ENCODE peak calls at places on chromosomes 2 and 18, in seven cellular contexts. H is H9; D is CD8-positive, alpha-beta T cell; O is foreskin fibroblast; A is BE2C; N is tibial artery; Z is tibial nerve. K is an unnamed sample.

GRCh38 chr2:120528693-120529076 is 182.7 kb downstream of the INHBB start:
- DNase-seq in H (no peak), D (no peak), O (no peak), A (no peak), N (no peak), Z (no peak), K (no peak)

GRCh38 chr18:812673-813404 is 797 bp upstream of the YES1 start:
- DNase-seq in H (peak), D (peak), O (peak), A (no peak), N (peak), Z (peak), K (peak)

GRCh38 chr2:166900700-166901099 is 12.4 kb downstream of the XIRP2 start:
- DNase-seq in H (peak), D (no peak), O (peak), A (no peak), N (no peak), Z (no peak), K (no peak)

GRCh38 chr18:70491734-70492348 is 203.0 kb downstream of the SOCS6 start:
- DNase-seq in H (peak), D (peak), O (peak), A (peak), N (peak), Z (peak), K (peak)

GRCh38 chr2:187875836-187876235 is 321.6 kb upstream of the TFPI start:
- DNase-seq in H (no peak), D (no peak), O (no peak), A (no peak), N (no peak), Z (no peak), K (no peak)

GRCh38 chr2:240645346-240646060 is 20.2 kb downstream of the GPR35 start:
- DNase-seq in H (peak), D (no peak), O (no peak), A (no peak), N (no peak), Z (no peak), K (no peak)

GRCh38 chr18:74197705-74198341 is 49.5 kb downstream of the TIMM21 start:
- DNase-seq in H (no peak), D (no peak), O (no peak), A (no peak), N (no peak), Z (no peak), K (no peak)

GRCh38 chr2:99346218-99346617 is 9.0 kb downstream of the EIF5B start:
- DNase-seq in H (no peak), D (no peak), O (no peak), A (no peak), N (no peak), Z (no peak), K (no peak)

GRCh38 chr2:98032086-98032485 is 36.3 kb upstream of the TMEM131 start:
- DNase-seq in H (no peak), D (no peak), O (no peak), A (no peak), N (no peak), Z (no peak), K (no peak)

GRCh38 chr2:232325324-232326273 is 53.0 kb upstream of the ALPP start:
- DNase-seq in H (peak), D (peak), O (peak), A (peak), N (peak), Z (no peak), K (peak)
- TF ChIP-seq CTCF in H (peak), D (peak), O (peak), A (peak), N (peak), Z (peak), K (peak)

GRCh38 chr18:10457798-10458197 is 3.4 kb downstream of the APCDD1 start:
- DNase-seq in H (no peak), D (no peak), O (no peak), A (no peak), N (no peak), Z (no peak), K (no peak)
- TF ChIP-seq CTCF in H (no peak), D (no peak), O (no peak), A (no peak), N (no peak), Z (no peak), K (no peak)

DNA sequence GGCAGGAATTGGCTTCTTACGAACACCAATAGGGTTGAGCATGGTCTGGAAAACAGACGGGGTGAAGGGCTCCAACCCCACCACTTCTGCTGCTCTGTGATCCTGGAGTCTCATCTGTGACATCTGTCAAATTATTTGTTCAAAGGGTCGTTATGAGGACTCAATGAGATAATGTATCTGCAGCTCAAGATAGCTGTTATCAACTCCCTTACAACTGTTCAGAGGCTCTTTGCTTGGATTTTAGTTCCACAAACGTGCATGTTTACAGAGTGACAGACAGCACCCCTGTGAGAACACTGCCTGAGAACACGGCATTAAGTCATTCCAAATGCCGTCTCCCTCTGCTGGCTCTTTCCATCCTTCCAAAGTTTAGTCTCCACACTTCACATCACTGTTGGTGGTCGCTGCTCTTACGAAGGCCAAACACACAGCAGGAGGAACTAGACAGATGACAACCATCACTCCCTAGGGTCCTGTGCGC is 220.5 kb downstream of the ANAPC1 start:
- DNase-seq in H (no peak), D (no peak), O (peak), A (no peak), N (no peak), Z (no peak), K (no peak)
- TF ChIP-seq CTCF in H (no peak), D (no peak), O (no peak), A (no peak), N (no peak), Z (no peak), K (peak)

GRCh38 chr2:10309286-10309685 is 6.6 kb downstream of the HPCAL1 start:
- DNase-seq in H (no peak), D (no peak), O (no peak), A (no peak), N (no peak), Z (no peak), K (no peak)
- TF ChIP-seq CTCF in H (no peak), D (no peak), O (no peak), A (no peak), N (no peak), Z (no peak), K (no peak)

DNA sequence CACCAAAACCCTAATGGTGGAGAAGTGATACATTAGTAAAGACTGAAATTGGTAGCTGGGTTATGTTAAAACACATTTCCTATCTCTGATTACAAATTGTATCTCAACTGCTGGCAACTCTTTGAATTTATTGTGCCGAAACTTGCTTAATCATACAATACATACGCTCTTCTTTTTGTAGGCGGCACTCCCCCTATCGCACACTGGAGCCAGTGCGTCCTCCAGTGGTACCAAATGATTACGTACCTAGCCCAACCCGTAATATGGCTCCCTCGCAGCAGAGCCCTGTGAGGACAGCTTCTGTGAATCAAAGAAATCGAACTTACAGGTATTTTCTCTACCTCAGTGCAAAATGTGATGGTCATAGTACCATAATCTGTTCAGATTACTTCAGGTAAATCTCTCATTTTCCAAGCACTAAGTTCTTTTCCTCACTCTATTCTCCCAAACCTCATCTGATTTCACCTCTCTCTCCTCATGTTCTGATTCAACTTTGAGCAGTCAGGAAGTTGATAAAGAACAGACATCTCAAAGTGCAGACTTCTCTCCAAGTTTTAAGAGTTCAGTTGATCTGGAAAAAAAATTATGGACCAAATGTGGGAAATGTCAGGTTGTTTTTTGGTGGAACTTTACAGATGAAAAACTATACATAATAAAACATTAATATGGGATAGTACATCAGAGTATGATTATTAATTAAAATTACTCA is 66.5 kb downstream of the ABI2 start:
- DNase-seq in H (peak), D (no peak), O (no peak), A (peak), N (no peak), Z (no peak), K (no peak)
- TF ChIP-seq CTCF in H (peak), D (no peak), O (no peak), A (peak), N (no peak), Z (no peak), K (no peak)